ENCODE peak calls at places on chromosomes 6 and 20, in six cellular contexts. S, M, J, T, L and I are unnamed samples.

GRCh38 chr20:3930265-3931206 is 41.3 kb downstream of the PANK2 start:
- DNase-seq in S (no peak), M (no peak), J (no peak), T (no peak), L (no peak), I (no peak)

GRCh38 chr20:33909331-33909921 is 84.3 kb upstream of the RALY start:
- DNase-seq in S (no peak), M (peak; percentile 57), J (peak; percentile 84), T (no peak), L (no peak), I (peak; percentile 88)

GRCh38 chr6:96156425-96156824 is 140.7 kb downstream of the FUT9 start:
- DNase-seq in S (no peak), M (no peak), J (no peak), T (peak; percentile 7), L (no peak), I (no peak)

GRCh38 chr6:67886840-67887292 is 748.2 kb upstream of the ADGRB3 start:
- DNase-seq in S (no peak), M (no peak), J (no peak), T (no peak), L (no peak), I (no peak)

GRCh38 chr6:139912735-139913400 is 538.4 kb upstream of the CITED2 start:
- DNase-seq in S (no peak), M (no peak), J (no peak), T (no peak), L (no peak), I (no peak)

GRCh38 chr20:8662433-8662954 is 406.4 kb upstream of the PLCB4 start:
- DNase-seq in S (no peak), M (no peak), J (no peak), T (no peak), L (no peak), I (no peak)

GRCh38 chr6:32984639-32985389 is 16.4 kb downstream of the BRD2 start:
- DNase-seq in S (peak; percentile 88), M (peak; percentile 79), J (peak; percentile 63), T (peak; percentile 93), L (peak; percentile 98), I (peak; percentile 86)

GRCh38 chr6:157647261-157647915 is 175.7 kb upstream of the SNX9 start:
- DNase-seq in S (no peak), M (no peak), J (no peak), T (no peak), L (no peak), I (no peak)

GRCh38 chr6:28900577-28901266 is 23.1 kb downstream of the TRIM27 start:
- DNase-seq in S (no peak), M (no peak), J (no peak), T (no peak), L (no peak), I (no peak)

GRCh38 chr20:57346477-57346876 is 4.6 kb upstream of the RAE1 start:
- DNase-seq in S (peak; percentile 78), M (peak; percentile 78), J (peak; percentile 34), T (peak; percentile 67), L (peak; percentile 87), I (peak; percentile 90)

GRCh38 chr6:10621227-10621626 is 73.2 kb downstream of the C6orf52 start:
- DNase-seq in S (no peak), M (no peak), J (no peak), T (no peak), L (no peak), I (no peak)

GRCh38 chr6:30022189-30022588 is 38.9 kb upstream of the POLR1H start:
- DNase-seq in S (no peak), M (no peak), J (no peak), T (no peak), L (no peak), I (no peak)

GRCh38 chr6:133337312-133337711 is 96.2 kb downstream of the EYA4 start:
- DNase-seq in S (no peak), M (peak; percentile 19), J (peak; percentile 39), T (no peak), L (no peak), I (no peak)

GRCh38 chr6:116793224-116793623 is 27.7 kb upstream of the FAM162B start:
- DNase-seq in S (no peak), M (no peak), J (no peak), T (no peak), L (no peak), I (no peak)

GRCh38 chr6:24861934-24862333 is 63.2 kb upstream of the ARMH2 start:
- DNase-seq in S (no peak), M (no peak), J (no peak), T (peak; percentile 76), L (no peak), I (no peak)

GRCh38 chr6:18328549-18328922 is 58.6 kb upstream of the RNF144B start:
- DNase-seq in S (no peak), M (no peak), J (no peak), T (no peak), L (no peak), I (no peak)

GRCh38 chr6:53967415-53967814 is 143.8 kb upstream of the MLIP start:
- DNase-seq in S (no peak), M (no peak), J (no peak), T (no peak), L (no peak), I (no peak)

GRCh38 chr6:158758464-158758863 is 60.7 kb downstream of the EZR start:
- DNase-seq in S (no peak), M (no peak), J (no peak), T (no peak), L (no peak), I (no peak)

GRCh38 chr6:165597821-165598220 is 65.2 kb downstream of the PDE10A start:
- DNase-seq in S (no peak), M (no peak), J (no peak), T (no peak), L (no peak), I (no peak)

GRCh38 chr6:106910999-106911949 is 63.3 kb downstream of the CD24 start:
- DNase-seq in S (no peak), M (no peak), J (no peak), T (no peak), L (peak; percentile 49), I (peak; percentile 48)

DNA sequence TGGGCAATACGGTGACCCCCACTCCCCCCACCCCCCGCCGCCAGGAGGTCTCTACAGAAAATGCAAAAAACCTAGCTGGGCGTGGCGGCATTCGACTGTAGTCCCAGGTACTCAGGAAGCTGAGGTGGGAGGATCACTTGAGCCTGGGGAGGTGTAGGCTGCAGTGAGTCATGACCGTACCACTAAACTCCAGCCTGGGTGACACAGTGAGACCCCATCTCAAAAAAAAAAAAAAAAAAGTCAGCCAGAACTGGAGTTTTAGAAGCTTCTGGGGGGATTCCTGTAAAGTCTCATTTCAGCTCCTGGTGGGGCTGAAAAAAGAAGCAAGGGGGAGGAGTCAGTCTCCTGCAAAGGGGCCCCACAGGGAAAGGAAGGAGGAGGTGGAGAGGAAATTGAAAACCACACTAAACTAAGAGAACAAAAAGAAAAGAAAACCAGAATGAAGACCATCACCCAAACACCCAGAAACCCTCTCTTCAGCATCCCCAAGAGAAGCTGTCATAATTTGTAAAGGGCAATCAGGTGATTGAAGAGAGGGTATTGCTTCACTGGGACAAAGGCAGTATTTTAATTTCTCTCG is 50.4 kb downstream of the NOL4L start:
- DNase-seq in S (no peak), M (no peak), J (no peak), T (peak; percentile 35), L (no peak), I (no peak)
- H3K4me3 ChIP-seq in S (no peak overlapping the region), M (no peak overlapping the region), J (no peak overlapping the region), T (no peak overlapping the region), L (no peak overlapping the region), I (no peak overlapping the region)

GRCh38 chr6:56860466-56860865 is 94.4 kb upstream of the BEND6 start:
- DNase-seq in S (no peak), M (peak; percentile 65), J (no peak), T (no peak), L (no peak), I (no peak)

GRCh38 chr6:56864171-56864616 is 90.7 kb upstream of the BEND6 start:
- DNase-seq in S (no peak), M (peak; percentile 47), J (no peak), T (no peak), L (no peak), I (no peak)

GRCh38 chr6:56863366-56863765 is 91.5 kb upstream of the BEND6 start:
- DNase-seq in S (no peak), M (peak; percentile 89), J (no peak), T (no peak), L (no peak), I (no peak)

GRCh38 chr6:56865081-56865875 is 89.6 kb upstream of the BEND6 start:
- DNase-seq in S (no peak), M (no peak), J (no peak), T (no peak), L (no peak), I (no peak)

DNA sequence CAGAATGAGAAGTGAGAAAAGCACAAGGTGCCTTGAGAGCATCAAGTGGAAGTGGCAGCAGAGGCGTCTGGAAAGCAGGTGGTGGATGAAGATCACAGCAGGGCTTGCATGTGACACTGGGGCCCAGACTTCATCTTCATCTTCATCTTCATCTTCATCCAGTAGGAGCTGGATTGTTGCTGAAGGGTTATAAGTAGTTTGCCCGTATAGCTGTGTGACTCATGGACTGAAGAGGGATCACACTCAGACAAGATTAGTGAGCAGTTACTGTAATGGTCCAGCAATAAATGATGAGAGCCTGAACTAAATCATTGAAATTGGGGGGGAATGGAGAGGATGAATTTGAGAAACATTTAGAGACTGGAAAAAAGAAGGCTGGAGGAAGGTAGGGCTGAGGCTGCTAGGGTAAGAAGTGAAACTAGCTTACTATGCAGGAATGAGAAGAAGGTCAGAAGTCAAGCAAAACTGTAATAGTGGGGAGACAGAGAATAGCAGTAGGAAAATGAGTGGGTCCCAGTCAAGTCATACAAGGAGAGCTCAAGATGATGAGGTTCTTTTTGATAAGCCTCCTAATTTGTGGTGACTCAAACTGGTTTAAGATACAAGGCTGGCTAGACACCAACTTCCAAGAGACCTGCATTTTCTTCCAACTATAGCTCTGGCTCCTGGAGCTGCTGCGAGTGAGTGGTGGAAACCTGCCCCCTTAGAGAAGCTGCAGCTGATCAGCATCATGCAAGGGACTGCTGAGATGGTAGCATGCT is 92.3 kb upstream of the BEND6 start:
- DNase-seq in S (no peak), M (peak; percentile 68), J (no peak), T (no peak), L (no peak), I (no peak)
- H3K4me3 ChIP-seq in S (no peak overlapping the region), M (no peak overlapping the region), J (no peak overlapping the region), T (no peak overlapping the region), L (no peak overlapping the region), I (no peak overlapping the region)

GRCh38 chr6:110537208-110538123 is 61.1 kb upstream of the SLC22A16 start:
- DNase-seq in S (no peak), M (peak; percentile 98), J (peak; percentile 78), T (no peak), L (no peak), I (no peak)
- H3K4me3 ChIP-seq in S (no peak overlapping the region), M (no peak overlapping the region), J (no peak overlapping the region), T (no peak overlapping the region), L (no peak overlapping the region), I (no peak overlapping the region)

GRCh38 chr6:63347599-63347998 is 27.8 kb upstream of the LGSN start:
- DNase-seq in S (no peak), M (peak; percentile 95), J (peak; percentile 51), T (peak; percentile 12), L (no peak), I (no peak)
- H3K4me3 ChIP-seq in S (no peak overlapping the region), M (no peak overlapping the region), J (no peak overlapping the region), T (no peak overlapping the region), L (no peak overlapping the region), I (no peak overlapping the region)

GRCh38 chr6:142474446-142475289 is 172.9 kb downstream of the ADGRG6 start:
- DNase-seq in S (no peak), M (peak; percentile 70), J (peak; percentile 44), T (peak; percentile 50), L (peak; percentile 23), I (peak; percentile 67)
- H3K4me3 ChIP-seq in S (no peak overlapping the region), M (no peak overlapping the region), J (no peak overlapping the region), T (no peak overlapping the region), L (no peak overlapping the region), I (no peak overlapping the region)